ENCODE peak calls at places on chromosomes 6 and 20, in seven cellular contexts. W, B, R, I, T, O and N are unnamed samples. For H3K4me1 and H3K36me3, the result is how much of the 10 kb centered on the place peaks cover.

GRCh38 chr6:127120787-127121636 is 2.5 kb downstream of the RSPO3 start:
- DNase-seq in W (peak), B (peak), R (peak), I (peak), T (peak), O (peak), N (peak)

GRCh38 chr6:163756079-163756478 is 341.6 kb downstream of the QKI start:
- DNase-seq in W (no peak), B (peak), R (no peak), I (no peak), T (no peak), O (peak), N (peak)

GRCh38 chr6:33822575-33823395 is 19.0 kb upstream of the MLN start:
- DNase-seq in W (peak), B (no peak), R (no peak), I (no peak), T (no peak), O (peak), N (peak)

GRCh38 chr6:811186-811585 is 118.2 kb upstream of the EXOC2 start:
- DNase-seq in W (no peak), B (no peak), R (no peak), I (no peak), T (no peak), O (no peak), N (no peak)

GRCh38 chr6:121838842-121839241 is 403.4 kb downstream of the GJA1 start:
- DNase-seq in W (no peak), B (no peak), R (no peak), I (no peak), T (no peak), O (no peak), N (peak)

GRCh38 chr6:166307981-166308768 is at the start of gene PRR18:
- DNase-seq in W (no peak), B (no peak), R (no peak), I (no peak), T (no peak), O (no peak), N (no peak)

GRCh38 chr6:10532392-10532791 is 11.2 kb downstream of the GCNT2 start:
- DNase-seq in W (no peak), B (no peak), R (no peak), I (no peak), T (no peak), O (no peak), N (no peak)

GRCh38 chr6:34562861-34563512 is 6.9 kb upstream of the SPDEF start:
- DNase-seq in W (no peak), B (no peak), R (no peak), I (no peak), T (no peak), O (no peak), N (no peak)

GRCh38 chr6:39086294-39086693 is 28.7 kb downstream of the SAYSD1 start:
- DNase-seq in W (no peak), B (no peak), R (no peak), I (no peak), T (no peak), O (no peak), N (no peak)

GRCh38 chr6:35360349-35361138 is 18.2 kb downstream of the PPARD start:
- DNase-seq in W (no peak), B (no peak), R (peak), I (peak), T (peak), O (peak), N (no peak)

GRCh38 chr20:47950103-47950502 is 164.8 kb upstream of the SULF2 start:
- DNase-seq in W (peak), B (no peak), R (no peak), I (no peak), T (no peak), O (peak), N (peak)

DNA sequence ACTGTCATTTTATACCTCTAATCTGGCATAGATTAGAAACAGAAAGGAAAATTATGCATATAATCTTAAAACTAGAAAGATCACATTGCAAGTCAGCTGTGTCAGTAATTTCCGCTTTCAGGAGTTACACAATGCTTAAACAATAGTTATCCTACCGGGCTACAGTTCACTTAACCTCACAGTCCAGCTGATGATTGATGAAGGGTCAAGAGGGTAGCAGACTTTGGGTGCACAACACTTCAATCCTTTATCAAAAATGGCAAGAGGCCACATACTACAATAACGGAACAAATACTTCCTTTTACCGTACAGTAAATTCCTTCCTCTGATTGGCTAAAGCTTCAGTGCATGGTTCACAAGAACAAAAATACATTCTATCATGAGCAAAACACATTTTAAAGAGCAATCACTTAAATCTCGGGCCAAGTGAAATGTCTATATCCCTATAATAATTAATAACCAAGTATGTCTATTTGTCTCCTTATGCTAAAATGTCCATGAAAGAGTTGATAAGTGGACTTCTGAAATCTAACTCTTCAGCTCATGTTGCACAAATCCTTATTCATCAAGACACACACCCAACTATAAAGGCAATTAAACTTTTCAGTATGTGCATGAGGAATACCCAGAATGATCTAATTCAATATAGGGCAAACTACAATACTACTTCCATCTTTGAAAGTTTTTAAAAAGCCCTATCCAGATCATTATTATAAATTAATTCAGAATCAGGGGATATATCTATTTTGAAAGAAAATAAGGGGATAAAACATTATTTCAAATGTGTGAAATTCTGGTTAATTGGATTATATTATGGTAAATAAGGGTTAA is 76.8 kb downstream of the HIVEP2 start:
- DNase-seq in W (peak), B (no peak), R (no peak), I (no peak), T (peak), O (peak), N (no peak)
- H3K4me1 ChIP-seq in W (under half), B (under half), R (under half), I (half or more), T (under half), O (under half), N (under half)

GRCh38 chr6:111550953-111551352 is 54.7 kb downstream of the TRAF3IP2 start:
- DNase-seq in W (no peak), B (no peak), R (no peak), I (no peak), T (no peak), O (no peak), N (peak)
- H3K27ac ChIP-seq in W (no peak), B (peak), R (no peak), I (peak), T (no peak), O (peak), N (peak)

DNA sequence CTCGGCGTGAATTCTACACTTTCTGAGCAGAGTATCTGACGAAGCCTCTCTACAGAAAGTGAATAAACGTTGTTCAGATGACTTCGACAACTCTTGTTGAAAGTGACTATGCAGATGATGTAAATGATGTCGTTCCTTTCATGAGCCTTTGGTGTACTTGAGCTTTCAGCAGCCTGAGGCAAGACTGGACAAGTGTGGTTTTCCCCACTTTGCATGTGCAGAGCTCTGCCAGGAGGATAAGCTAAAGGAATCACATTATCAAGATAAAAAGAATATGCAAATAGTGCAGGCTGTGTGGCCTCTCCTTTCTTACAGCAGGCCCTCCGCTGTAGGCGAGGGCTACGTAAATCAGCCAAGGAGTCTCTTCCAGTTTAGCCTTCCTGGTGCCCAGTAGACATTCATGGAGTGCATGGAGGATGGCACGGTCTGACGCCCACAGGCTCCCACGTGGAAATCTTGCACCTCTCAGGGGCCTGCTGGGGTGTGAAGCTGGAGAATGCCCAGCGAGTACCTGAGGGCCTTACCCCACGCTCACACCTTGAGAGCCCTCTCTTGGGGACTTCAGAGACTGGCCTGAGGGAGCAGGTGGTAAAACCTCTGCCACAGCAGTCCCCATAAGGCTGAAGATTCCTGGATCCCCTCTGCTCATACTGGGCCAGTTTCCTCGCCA is 54.9 kb downstream of the RPP40 start:
- DNase-seq in W (no peak), B (no peak), R (no peak), I (peak), T (no peak), O (no peak), N (no peak)
- H3K36me3 ChIP-seq in W (under half), B (under half), R (under half), I (under half), T (under half), O (under half), N (under half)

DNA sequence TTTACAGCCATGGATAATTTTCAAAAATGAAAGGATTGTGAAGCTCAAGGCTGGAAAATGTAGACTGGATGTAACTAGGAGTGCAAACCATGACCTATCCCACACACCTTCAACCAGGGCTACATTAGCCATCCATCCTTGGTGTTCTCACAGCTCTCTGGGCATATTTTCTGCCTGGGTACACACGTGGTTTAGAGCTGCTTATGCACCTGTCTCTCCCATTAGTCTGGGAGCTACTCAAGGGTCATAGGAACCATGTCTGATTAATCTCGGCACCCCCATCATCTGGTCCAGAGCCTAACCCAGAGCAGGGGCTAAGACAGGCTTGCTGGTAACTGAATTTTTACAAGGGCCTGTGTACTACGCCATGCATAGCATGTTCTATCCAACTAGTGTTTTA is 25.2 kb upstream of the FAM83C start:
- DNase-seq in W (no peak), B (no peak), R (no peak), I (no peak), T (no peak), O (no peak), N (peak)
- H3K4me1 ChIP-seq in W (under half), B (under half), R (under half), I (under half), T (under half), O (under half), N (half or more)

DNA sequence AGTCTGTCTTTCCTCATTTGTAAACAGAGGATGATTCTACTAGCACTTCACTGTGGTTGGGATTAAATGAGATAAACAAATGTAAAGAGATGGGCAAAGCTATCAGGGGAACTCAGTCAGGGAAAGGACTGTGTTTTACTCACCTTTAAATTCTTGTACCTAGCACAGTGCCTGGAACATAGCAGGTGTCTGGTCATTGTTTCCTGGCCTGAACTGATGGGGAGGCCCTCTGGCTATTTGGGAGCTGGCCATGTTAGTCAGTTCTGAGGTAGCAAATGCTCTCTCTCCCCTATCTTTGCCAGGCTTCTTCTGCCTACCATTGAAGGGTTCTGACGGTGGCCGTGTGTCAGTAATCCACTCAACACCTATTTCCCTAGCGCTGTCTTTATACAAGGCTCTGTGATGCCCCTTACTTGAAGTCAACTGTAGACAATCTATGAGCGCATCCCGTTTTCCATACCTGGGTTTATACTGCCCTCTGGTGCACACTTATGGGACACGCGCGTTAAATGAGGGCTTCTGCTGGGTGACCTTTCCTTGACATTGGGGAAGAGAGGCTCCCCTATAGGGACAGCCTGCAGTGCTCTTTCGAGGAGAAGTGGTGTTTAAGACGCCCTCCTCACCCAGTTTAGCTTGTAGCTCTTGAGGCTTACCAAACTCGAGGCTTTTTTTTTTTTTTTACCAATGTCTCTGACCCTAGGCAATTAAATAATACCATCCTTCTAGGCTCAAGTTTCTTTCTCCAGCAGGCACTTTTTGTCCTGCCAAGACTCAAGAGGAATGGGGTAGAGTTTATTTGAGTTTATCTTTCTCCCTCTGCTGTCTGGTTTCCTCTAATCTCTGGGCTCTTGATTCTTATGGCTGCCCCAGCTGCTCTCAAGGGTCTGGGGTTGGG is 4.0 kb upstream of the SPATS1 start:
- DNase-seq in W (peak), B (peak), R (no peak), I (peak), T (peak), O (peak), N (peak)
- H3K27ac ChIP-seq in W (no peak), B (no peak), R (no peak), I (no peak), T (no peak), O (no peak), N (no peak)

GRCh38 chr20:45841407-45842129 is 8.0 kb downstream of the SNX21 start:
- DNase-seq in W (no peak), B (no peak), R (no peak), I (no peak), T (no peak), O (no peak), N (no peak)
- H3K36me3 ChIP-seq in W (under half), B (under half), R (under half), I (under half), T (under half), O (under half), N (under half)

GRCh38 chr6:109449064-109449788 is 6.3 kb downstream of the MICAL1 start:
- DNase-seq in W (no peak), B (no peak), R (no peak), I (no peak), T (peak), O (no peak), N (no peak)
- H3K4me1 ChIP-seq in W (under half), B (under half), R (under half), I (under half), T (under half), O (under half), N (under half)

GRCh38 chr6:17705428-17705777 is 1.3 kb downstream of the NUP153 start:
- DNase-seq in W (peak), B (peak), R (no peak), I (peak), T (peak), O (peak), N (peak)

GRCh38 chr6:17703256-17703694 is 3.5 kb downstream of the NUP153 start:
- DNase-seq in W (peak), B (no peak), R (no peak), I (no peak), T (no peak), O (peak), N (no peak)

GRCh38 chr6:17705778-17706579 is 746 bp downstream of the NUP153 start:
- DNase-seq in W (peak), B (peak), R (peak), I (peak), T (peak), O (peak), N (peak)

GRCh38 chr6:17700421-17701416 is 6.0 kb downstream of the NUP153 start:
- DNase-seq in W (no peak), B (no peak), R (peak), I (no peak), T (no peak), O (no peak), N (no peak)
- H3K27ac ChIP-seq in W (peak), B (no peak), R (no peak), I (no peak), T (no peak), O (no peak), N (no peak)

DNA sequence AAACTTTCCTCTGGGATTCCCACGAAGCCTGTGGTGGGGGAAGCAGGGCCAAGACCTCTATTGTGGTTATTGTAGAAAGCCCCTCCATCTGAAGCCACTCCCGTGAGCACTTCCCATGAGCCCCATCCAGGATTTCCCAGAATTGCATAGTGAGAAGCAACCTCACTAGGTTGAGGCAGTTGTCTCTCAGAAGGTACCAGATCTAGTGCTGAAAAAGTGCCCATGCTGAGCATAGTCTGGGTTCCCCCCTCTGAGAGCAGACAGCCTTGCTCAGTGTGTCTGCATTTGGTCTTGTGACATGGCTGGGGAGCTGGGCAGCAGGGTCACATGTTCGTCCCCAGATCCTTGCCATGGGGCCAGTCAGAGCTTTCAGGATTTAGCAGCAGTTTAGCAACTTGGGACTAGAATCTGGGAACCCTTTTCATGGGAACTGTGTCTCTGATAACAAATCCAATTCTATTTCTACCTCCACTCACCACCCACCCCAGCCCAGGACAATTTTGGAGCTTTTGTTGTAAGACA is 38.7 kb downstream of the SLC9A8 start:
- DNase-seq in W (no peak), B (no peak), R (no peak), I (no peak), T (no peak), O (peak), N (no peak)
- H3K36me3 ChIP-seq in W (under half), B (under half), R (under half), I (under half), T (under half), O (under half), N (under half)

GRCh38 chr6:56835612-56836011 is 119.3 kb upstream of the BEND6 start:
- DNase-seq in W (no peak), B (no peak), R (no peak), I (no peak), T (no peak), O (no peak), N (no peak)

GRCh38 chr6:56839533-56840183 is 115.2 kb upstream of the BEND6 start:
- DNase-seq in W (no peak), B (no peak), R (no peak), I (no peak), T (no peak), O (no peak), N (no peak)

GRCh38 chr6:56838016-56838555 is 116.8 kb upstream of the BEND6 start:
- DNase-seq in W (no peak), B (no peak), R (no peak), I (no peak), T (no peak), O (no peak), N (no peak)

GRCh38 chr6:56838965-56839364 is 115.9 kb upstream of the BEND6 start:
- DNase-seq in W (no peak), B (no peak), R (no peak), I (no peak), T (no peak), O (no peak), N (no peak)

DNA sequence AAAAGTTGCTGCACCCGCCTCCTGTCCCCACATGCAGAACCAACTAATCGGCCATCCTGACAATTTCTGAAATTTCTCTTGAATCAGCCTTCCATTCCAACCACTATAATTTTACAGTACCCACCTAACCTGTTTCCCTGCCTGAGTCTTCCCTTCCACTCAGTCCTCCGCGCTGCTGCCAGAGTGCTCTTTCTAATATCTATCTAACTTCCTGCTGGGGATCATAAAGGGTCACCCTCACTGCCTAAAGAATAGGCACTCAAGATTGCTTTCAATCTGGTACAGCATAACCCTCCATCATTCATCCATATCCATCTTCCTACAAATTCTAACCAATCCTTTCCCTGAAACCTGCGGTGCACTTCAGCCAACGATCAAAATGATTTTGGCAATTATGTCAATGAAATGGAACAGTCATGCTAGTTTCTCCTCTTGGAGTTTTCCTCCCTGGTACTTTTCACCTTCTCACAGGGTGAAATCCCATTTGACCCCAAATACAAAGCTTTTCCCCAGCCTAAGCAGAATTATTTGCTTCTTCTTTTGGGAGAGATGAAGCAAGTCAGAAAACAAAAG is 117.5 kb upstream of the BEND6 start:
- DNase-seq in W (no peak), B (no peak), R (no peak), I (no peak), T (no peak), O (no peak), N (no peak)
- H3K4me1 ChIP-seq in W (under half), B (under half), R (under half), I (under half), T (under half), O (under half), N (under half)